ENCODE peak calls at places on chromosomes 1 and 21, in four cellular contexts. W, B, I and Z are unnamed samples.

GRCh38 chr1:165645654-165646366 is 14.8 kb downstream of the MGST3 start:
- DNase-seq in W (no peak), B (peak; percentile 57), I (peak; percentile 31), Z (no peak)

GRCh38 chr1:170640581-170640980 is 23.4 kb upstream of the PRRX1 start:
- DNase-seq in W (no peak), B (no peak), I (no peak), Z (no peak)

GRCh38 chr1:201461783-201462441 is 7.1 kb downstream of the PHLDA3 start:
- DNase-seq in W (no peak), B (peak; percentile 56), I (peak; percentile 88), Z (peak; percentile 61)

GRCh38 chr1:29211086-29212030 is 19.4 kb downstream of the MECR start:
- DNase-seq in W (no peak), B (no peak), I (no peak), Z (no peak)

GRCh38 chr1:53092659-53093450 is 30.8 kb downstream of the PODN start:
- DNase-seq in W (no peak), B (no peak), I (no peak), Z (no peak)

GRCh38 chr1:7387053-7387861 is 383.8 kb upstream of the VAMP3 start:
- DNase-seq in W (no peak), B (no peak), I (no peak), Z (no peak)

GRCh38 chr1:203126151-203126865 is 1.2 kb upstream of the ADORA1 start:
- DNase-seq in W (no peak), B (no peak), I (no peak), Z (peak; percentile 68)

GRCh38 chr1:156709743-156710489 is 4.5 kb upstream of the CRABP2 start:
- DNase-seq in W (no peak), B (no peak), I (no peak), Z (no peak)

GRCh38 chr1:245500546-245500945 is 345.8 kb downstream of the KIF26B start:
- DNase-seq in W (no peak), B (no peak), I (no peak), Z (no peak)

GRCh38 chr1:203268901-203269653 is 36.2 kb upstream of the BTG2 start:
- DNase-seq in W (no peak), B (peak; percentile 67), I (peak; percentile 76), Z (peak; percentile 76)

DNA sequence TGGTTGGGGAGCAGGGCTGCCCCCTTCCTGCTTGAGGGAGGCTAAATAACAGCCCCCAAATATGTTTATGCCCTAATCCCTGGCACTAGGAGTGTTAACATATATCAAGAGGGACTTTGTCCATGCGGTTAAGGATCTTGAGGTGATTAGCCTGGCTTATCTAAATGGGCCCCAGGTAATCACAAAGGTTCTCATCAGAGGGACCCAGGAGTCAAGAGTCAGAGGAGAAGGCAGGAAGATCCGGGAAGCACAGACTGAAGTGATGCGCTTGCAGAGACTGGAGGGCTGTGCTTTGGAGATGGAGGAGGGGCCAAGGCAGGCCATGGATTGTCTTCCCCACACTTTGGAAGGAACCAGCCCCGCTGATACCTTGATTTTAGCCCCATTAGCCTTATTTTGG is 86.4 kb downstream of the IER5 start:
- DNase-seq in W (no peak), B (no peak), I (no peak), Z (no peak)
- TF ChIP-seq BHLHE40 in W (no peak), B (no peak), I (no peak), Z (no peak)

GRCh38 chr1:67853704-67854103 is 20.4 kb upstream of the GNG12 start:
- DNase-seq in W (no peak), B (peak; percentile 25), I (peak; percentile 77), Z (peak; percentile 88)
- TF ChIP-seq FOXM1 in W (no peak), B (no peak), I (no peak), Z (no peak)

DNA sequence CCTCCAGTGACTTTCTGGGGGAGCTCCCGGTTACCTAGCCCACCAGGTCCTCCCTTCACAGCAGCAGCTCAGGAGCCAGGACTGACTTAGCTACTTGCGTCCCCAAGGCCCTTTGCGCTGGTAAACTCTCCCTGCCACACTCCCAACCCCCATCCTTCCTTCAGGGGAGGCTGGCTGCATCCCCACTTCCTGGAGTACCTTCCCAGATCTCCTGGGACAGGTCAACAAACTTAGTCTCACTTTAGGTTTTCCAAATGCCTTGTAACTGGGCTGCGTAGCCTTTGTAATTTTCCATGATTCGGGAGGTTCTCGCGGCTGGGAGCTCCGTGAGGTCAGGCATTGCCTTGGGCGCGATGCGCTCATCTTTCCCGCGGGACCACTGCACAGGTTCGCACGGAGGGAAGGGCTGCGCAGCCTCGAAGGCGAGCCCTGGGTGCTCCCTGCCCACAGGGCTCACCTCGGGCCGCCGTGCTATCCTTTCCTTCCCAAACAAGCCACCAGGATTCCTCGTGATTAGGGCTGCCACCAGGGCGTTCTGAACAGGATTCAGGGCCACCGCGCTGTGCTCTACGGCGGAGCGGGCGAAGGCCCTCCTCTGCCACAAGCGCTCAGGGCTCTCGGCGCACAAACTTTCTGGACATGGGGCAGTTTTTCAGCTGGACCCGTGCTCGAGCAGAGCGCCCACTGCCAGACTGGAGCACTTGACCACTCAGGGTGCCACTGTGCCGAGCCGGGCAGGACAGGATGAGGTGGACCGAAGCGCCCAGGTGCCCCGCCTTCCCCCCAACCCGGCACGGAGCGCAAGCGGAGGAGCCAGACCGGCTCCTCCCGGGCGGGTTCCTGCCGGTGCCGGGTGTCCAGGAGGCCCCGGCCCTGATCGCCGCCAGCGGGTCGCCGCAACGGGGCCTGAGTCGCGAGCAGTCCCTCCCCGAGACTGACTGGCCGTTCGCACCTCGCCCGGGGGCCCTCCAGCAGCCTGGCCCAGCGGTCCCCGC is 1.1 kb downstream of the TMPRSS2 start:
- DNase-seq in W (no peak), B (no peak), I (no peak), Z (no peak)
- TF ChIP-seq BHLHE40 in W (no peak), B (no peak), I (no peak), Z (no peak)

GRCh38 chr1:93716974-93717373 is 35.3 kb upstream of the BCAR3 start:
- DNase-seq in W (no peak), B (no peak), I (no peak), Z (no peak)
- TF ChIP-seq FOXM1 in W (no peak), B (no peak), I (no peak), Z (no peak)

DNA sequence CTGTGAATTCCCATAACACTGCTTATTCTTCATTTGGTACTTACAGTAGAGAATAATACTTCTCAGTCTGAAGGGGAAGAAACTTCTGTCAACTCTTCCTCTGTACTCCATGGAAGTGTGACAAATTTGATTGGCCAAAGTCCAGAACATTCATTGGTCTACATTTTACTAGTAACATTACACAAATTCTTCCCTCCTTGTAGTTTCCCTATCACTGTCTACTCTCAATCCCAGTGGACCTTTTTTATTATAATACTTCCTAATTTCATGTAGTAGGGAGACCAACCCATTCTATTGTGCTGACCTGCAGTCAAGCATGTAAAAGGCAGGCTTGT is 74.7 kb downstream of the ALG6 start:
- DNase-seq in W (no peak), B (no peak), I (no peak), Z (no peak)
- TF ChIP-seq BHLHE40 in W (no peak), B (no peak), I (no peak), Z (no peak)

GRCh38 chr1:204457665-204458064 is 36.9 kb downstream of the PIK3C2B start:
- DNase-seq in W (no peak), B (no peak), I (no peak), Z (no peak)
- TF ChIP-seq FOXM1 in W (no peak), B (no peak), I (no peak), Z (no peak)

GRCh38 chr1:89897347-89898133 is 76.7 kb downstream of the LRRC8D start:
- DNase-seq in W (no peak), B (no peak), I (no peak), Z (no peak)

GRCh38 chr1:89894802-89895201 is 74.0 kb downstream of the LRRC8D start:
- DNase-seq in W (no peak), B (no peak), I (no peak), Z (no peak)

GRCh38 chr1:89892816-89893215 is 72.0 kb downstream of the LRRC8D start:
- DNase-seq in W (no peak), B (no peak), I (no peak), Z (no peak)

GRCh38 chr1:89896105-89896942 is 75.5 kb downstream of the LRRC8D start:
- DNase-seq in W (no peak), B (no peak), I (peak; percentile 85), Z (no peak)

DNA sequence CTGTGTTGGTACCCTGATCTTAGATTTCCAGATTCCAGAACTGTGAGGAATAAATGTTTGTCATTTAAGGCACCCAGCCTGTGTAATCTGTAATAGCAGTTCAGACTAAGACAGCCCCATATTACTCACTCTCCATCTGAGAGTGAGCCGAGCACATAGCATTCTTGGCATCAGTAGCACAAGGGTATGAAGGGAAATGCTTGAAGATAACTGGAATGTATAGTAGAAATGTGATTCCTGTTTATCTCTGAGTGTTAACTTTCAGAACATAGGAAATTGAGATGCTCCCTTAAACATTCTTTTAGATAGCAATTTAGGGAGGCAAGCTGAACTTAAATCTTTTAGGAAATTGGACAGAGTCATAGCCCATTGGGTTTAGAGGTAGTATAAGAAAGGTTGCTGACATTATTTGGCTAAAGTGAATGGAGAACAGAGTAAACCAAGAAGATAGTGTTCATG is 73.4 kb downstream of the LRRC8D start:
- DNase-seq in W (no peak), B (no peak), I (no peak), Z (no peak)
- TF ChIP-seq BHLHE40 in W (no peak), B (no peak), I (no peak), Z (no peak)